ENCODE peak calls at places on chromosomes 5 and 9, in nine cellular contexts. One of them, this sample, is unnamed.

GRCh38 chr9:113591899-113592625 is 128.5 kb downstream of the RGS3 start:
- DNase-seq in CD4-positive, CD25-positive, alpha-beta regulatory T cell: no peak
- DNase-seq in heart left ventricle: no peak
- DNase-seq in right lobe of liver: peak
- DNase-seq in sigmoid colon: peak
- DNase-seq in tibial artery: no peak
- DNase-seq in A549: no peak
- DNase-seq in uterus: no peak
- DNase-seq in OCI-LY7: no peak
- DNase-seq in this sample: no peak

GRCh38 chr5:115098041-115098702 is 71.5 kb downstream of the TRIM36 start:
- DNase-seq in A549: peak
- DNase-seq in sigmoid colon: no peak
- DNase-seq in OCI-LY7: peak
- DNase-seq in heart left ventricle: no peak
- DNase-seq in right lobe of liver: no peak
- DNase-seq in tibial artery: no peak
- DNase-seq in uterus: no peak
- DNase-seq in CD4-positive, CD25-positive, alpha-beta regulatory T cell: peak
- DNase-seq in this sample: no peak

GRCh38 chr9:135330307-135330631 is 149.3 kb upstream of the PPP1R26 start:
- DNase-seq in A549: no peak
- DNase-seq in uterus: peak
- DNase-seq in heart left ventricle: no peak
- DNase-seq in tibial artery: no peak
- DNase-seq in CD4-positive, CD25-positive, alpha-beta regulatory T cell: no peak
- DNase-seq in sigmoid colon: no peak
- DNase-seq in right lobe of liver: no peak
- DNase-seq in OCI-LY7: no peak
- DNase-seq in this sample: no peak

GRCh38 chr9:137194388-137194787 is 5.9 kb downstream of the SSNA1 start:
- DNase-seq in uterus: no peak
- DNase-seq in sigmoid colon: no peak
- DNase-seq in heart left ventricle: peak
- DNase-seq in right lobe of liver: peak
- DNase-seq in OCI-LY7: no peak
- DNase-seq in A549: no peak
- DNase-seq in tibial artery: no peak
- DNase-seq in CD4-positive, CD25-positive, alpha-beta regulatory T cell: no peak
- DNase-seq in this sample: no peak

GRCh38 chr9:686381-686813 is 155.1 kb upstream of the DMRT1 start:
- DNase-seq in OCI-LY7: no peak
- DNase-seq in A549: no peak
- DNase-seq in heart left ventricle: no peak
- DNase-seq in CD4-positive, CD25-positive, alpha-beta regulatory T cell: no peak
- DNase-seq in uterus: no peak
- DNase-seq in tibial artery: peak
- DNase-seq in right lobe of liver: peak
- DNase-seq in sigmoid colon: no peak
- DNase-seq in this sample: no peak

GRCh38 chr5:74464512-74465209 is 175.9 kb downstream of the ENC1 start:
- DNase-seq in A549: no peak
- DNase-seq in sigmoid colon: no peak
- DNase-seq in CD4-positive, CD25-positive, alpha-beta regulatory T cell: no peak
- DNase-seq in right lobe of liver: no peak
- DNase-seq in OCI-LY7: peak
- DNase-seq in uterus: no peak
- DNase-seq in tibial artery: no peak
- DNase-seq in heart left ventricle: no peak
- DNase-seq in this sample: no peak

GRCh38 chr9:116260531-116260930 is 106.9 kb downstream of the PAPPA start:
- DNase-seq in right lobe of liver: no peak
- DNase-seq in uterus: no peak
- DNase-seq in A549: no peak
- DNase-seq in CD4-positive, CD25-positive, alpha-beta regulatory T cell: no peak
- DNase-seq in heart left ventricle: no peak
- DNase-seq in sigmoid colon: no peak
- DNase-seq in tibial artery: no peak
- DNase-seq in OCI-LY7: no peak
- DNase-seq in this sample: no peak

GRCh38 chr5:146515473-146516150 is 378 bp downstream of the GPR151 start:
- DNase-seq in right lobe of liver: no peak
- DNase-seq in heart left ventricle: no peak
- DNase-seq in tibial artery: no peak
- DNase-seq in A549: no peak
- DNase-seq in OCI-LY7: no peak
- DNase-seq in sigmoid colon: no peak
- DNase-seq in uterus: no peak
- DNase-seq in CD4-positive, CD25-positive, alpha-beta regulatory T cell: no peak
- DNase-seq in this sample: no peak

GRCh38 chr9:134781895-134782294 is 98.7 kb upstream of the FCN2 start:
- DNase-seq in OCI-LY7: peak
- DNase-seq in heart left ventricle: no peak
- DNase-seq in right lobe of liver: no peak
- DNase-seq in A549: no peak
- DNase-seq in CD4-positive, CD25-positive, alpha-beta regulatory T cell: no peak
- DNase-seq in uterus: no peak
- DNase-seq in sigmoid colon: no peak
- DNase-seq in tibial artery: no peak
- DNase-seq in this sample: no peak

GRCh38 chr5:168328804-168329203 is 37.4 kb downstream of the WWC1 start:
- DNase-seq in uterus: no peak
- DNase-seq in CD4-positive, CD25-positive, alpha-beta regulatory T cell: no peak
- DNase-seq in OCI-LY7: peak
- DNase-seq in tibial artery: no peak
- DNase-seq in heart left ventricle: no peak
- DNase-seq in right lobe of liver: no peak
- DNase-seq in A549: peak
- DNase-seq in sigmoid colon: no peak
- DNase-seq in this sample: no peak

GRCh38 chr5:138725885-138726457 is 27.3 kb upstream of the CTNNA1 start:
- DNase-seq in heart left ventricle: no peak
- DNase-seq in CD4-positive, CD25-positive, alpha-beta regulatory T cell: no peak
- DNase-seq in A549: no peak
- DNase-seq in uterus: peak
- DNase-seq in OCI-LY7: no peak
- DNase-seq in tibial artery: no peak
- DNase-seq in right lobe of liver: peak
- DNase-seq in sigmoid colon: peak
- DNase-seq in this sample: no peak

GRCh38 chr5:98031926-98032325 is 741.5 kb upstream of the RGMB start:
- DNase-seq in tibial artery: no peak
- DNase-seq in sigmoid colon: no peak
- DNase-seq in CD4-positive, CD25-positive, alpha-beta regulatory T cell: no peak
- DNase-seq in OCI-LY7: no peak
- DNase-seq in A549: no peak
- DNase-seq in uterus: no peak
- DNase-seq in right lobe of liver: no peak
- DNase-seq in heart left ventricle: no peak
- DNase-seq in this sample: no peak

GRCh38 chr5:134100283-134101011 is 14.0 kb upstream of the TCF7 start:
- DNase-seq in tibial artery: no peak
- DNase-seq in sigmoid colon: no peak
- DNase-seq in A549: no peak
- DNase-seq in uterus: no peak
- DNase-seq in right lobe of liver: no peak
- DNase-seq in OCI-LY7: peak
- DNase-seq in CD4-positive, CD25-positive, alpha-beta regulatory T cell: peak
- DNase-seq in heart left ventricle: no peak
- DNase-seq in this sample: peak

GRCh38 chr9:72309366-72310133 is 55.5 kb downstream of the ZFAND5 start:
- DNase-seq in right lobe of liver: no peak
- DNase-seq in OCI-LY7: no peak
- DNase-seq in A549: no peak
- DNase-seq in heart left ventricle: no peak
- DNase-seq in uterus: no peak
- DNase-seq in sigmoid colon: no peak
- DNase-seq in CD4-positive, CD25-positive, alpha-beta regulatory T cell: no peak
- DNase-seq in tibial artery: no peak
- DNase-seq in this sample: no peak

GRCh38 chr9:72312563-72312962 is 52.4 kb downstream of the ZFAND5 start:
- DNase-seq in uterus: no peak
- DNase-seq in OCI-LY7: no peak
- DNase-seq in CD4-positive, CD25-positive, alpha-beta regulatory T cell: no peak
- DNase-seq in heart left ventricle: no peak
- DNase-seq in right lobe of liver: no peak
- DNase-seq in tibial artery: no peak
- DNase-seq in sigmoid colon: no peak
- DNase-seq in A549: no peak
- DNase-seq in this sample: no peak

GRCh38 chr9:72305102-72305546 is 59.9 kb downstream of the ZFAND5 start:
- DNase-seq in CD4-positive, CD25-positive, alpha-beta regulatory T cell: no peak
- DNase-seq in tibial artery: peak
- DNase-seq in sigmoid colon: peak
- DNase-seq in uterus: peak
- DNase-seq in A549: peak
- DNase-seq in right lobe of liver: peak
- DNase-seq in heart left ventricle: peak
- DNase-seq in OCI-LY7: no peak
- DNase-seq in this sample: no peak

GRCh38 chr9:72304538-72304937 is 60.5 kb downstream of the ZFAND5 start:
- DNase-seq in A549: no peak
- DNase-seq in sigmoid colon: no peak
- DNase-seq in uterus: no peak
- DNase-seq in CD4-positive, CD25-positive, alpha-beta regulatory T cell: no peak
- DNase-seq in tibial artery: no peak
- DNase-seq in OCI-LY7: no peak
- DNase-seq in heart left ventricle: no peak
- DNase-seq in right lobe of liver: no peak
- DNase-seq in this sample: no peak

DNA sequence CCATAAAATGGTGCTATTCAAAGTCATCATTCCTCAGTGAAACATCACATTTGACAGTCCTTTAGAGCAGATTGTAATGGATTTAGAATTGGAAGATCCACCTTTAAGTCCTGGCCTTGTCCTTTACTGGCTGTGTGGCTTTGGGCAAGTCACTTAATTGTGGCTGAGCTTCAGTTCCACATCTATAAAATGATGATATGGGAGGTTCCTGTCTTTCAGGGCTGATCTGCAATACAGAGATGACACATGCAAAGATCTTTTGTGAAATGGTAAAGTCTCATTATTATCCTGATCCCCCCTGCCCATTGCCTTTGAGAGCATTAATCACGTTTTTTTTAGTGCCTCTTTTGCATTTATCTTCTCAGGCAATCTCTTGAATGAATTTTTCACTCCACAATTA is 58.2 kb downstream of the ZFAND5 start:
- DNase-seq in uterus: no peak
- DNase-seq in OCI-LY7: no peak
- DNase-seq in tibial artery: no peak
- DNase-seq in right lobe of liver: no peak
- DNase-seq in heart left ventricle: no peak
- DNase-seq in A549: no peak
- DNase-seq in CD4-positive, CD25-positive, alpha-beta regulatory T cell: no peak
- DNase-seq in sigmoid colon: no peak
- DNase-seq in this sample: no peak
- H3K4me3 ChIP-seq in uterus: no peak
- H3K4me3 ChIP-seq in OCI-LY7: no peak
- H3K4me3 ChIP-seq in tibial artery: no peak
- H3K4me3 ChIP-seq in right lobe of liver: no peak
- H3K4me3 ChIP-seq in heart left ventricle: no peak
- H3K4me3 ChIP-seq in A549: no peak
- H3K4me3 ChIP-seq in CD4-positive, CD25-positive, alpha-beta regulatory T cell: no peak
- H3K4me3 ChIP-seq in sigmoid colon: no peak
- H3K4me3 ChIP-seq in this sample: no peak

DNA sequence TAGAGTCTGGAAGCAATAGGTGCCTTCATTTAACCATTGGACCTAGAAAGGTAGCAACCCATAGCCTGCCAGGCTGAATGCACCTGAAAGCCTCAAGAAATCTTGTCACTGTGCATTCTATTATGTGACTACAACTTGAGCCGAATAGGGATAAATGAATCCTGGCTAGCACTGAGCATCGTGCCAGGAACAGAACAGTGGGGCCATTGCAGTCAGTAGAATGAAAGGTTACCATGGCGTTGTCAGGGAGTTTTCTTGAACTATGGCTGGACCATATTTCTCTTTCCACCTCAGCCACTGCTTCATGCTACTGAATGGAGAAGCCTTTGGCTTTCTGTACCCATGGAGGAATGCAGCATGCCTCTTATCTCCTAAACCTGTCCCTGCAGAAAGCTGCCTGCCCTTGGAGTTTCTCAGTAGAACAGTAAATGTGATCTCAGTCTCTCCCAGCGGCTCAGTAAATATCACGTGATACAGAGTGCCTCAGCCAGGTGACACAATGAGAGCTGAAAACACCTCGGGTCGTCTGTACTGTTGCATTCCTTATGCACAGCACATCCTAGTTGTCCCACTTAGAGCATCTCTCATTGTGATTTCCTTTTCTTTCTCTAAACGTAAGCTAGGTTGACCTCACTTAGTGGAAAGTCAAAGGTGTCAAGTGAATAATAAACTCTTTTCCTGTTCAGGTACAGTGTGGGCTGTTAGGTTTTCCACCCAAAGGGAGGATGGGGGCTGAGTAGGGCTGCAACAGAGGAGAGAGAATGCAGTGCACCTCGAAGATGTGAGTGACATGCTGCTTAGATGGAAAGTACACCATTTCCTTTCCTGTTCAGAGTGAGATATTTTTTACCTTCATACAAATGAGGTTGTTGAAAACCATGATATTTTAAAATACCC is 115.3 kb downstream of the MACIR start:
- DNase-seq in uterus: no peak
- DNase-seq in tibial artery: no peak
- DNase-seq in sigmoid colon: no peak
- DNase-seq in heart left ventricle: no peak
- DNase-seq in A549: no peak
- DNase-seq in OCI-LY7: no peak
- DNase-seq in CD4-positive, CD25-positive, alpha-beta regulatory T cell: no peak
- DNase-seq in right lobe of liver: no peak
- DNase-seq in this sample: no peak
- H3K27ac ChIP-seq in uterus: no peak
- H3K27ac ChIP-seq in tibial artery: no peak
- H3K27ac ChIP-seq in sigmoid colon: no peak
- H3K27ac ChIP-seq in heart left ventricle: no peak
- H3K27ac ChIP-seq in A549: no peak
- H3K27ac ChIP-seq in OCI-LY7: no peak
- H3K27ac ChIP-seq in CD4-positive, CD25-positive, alpha-beta regulatory T cell: no peak
- H3K27ac ChIP-seq in right lobe of liver: no peak
- H3K27ac ChIP-seq in this sample: no peak

DNA sequence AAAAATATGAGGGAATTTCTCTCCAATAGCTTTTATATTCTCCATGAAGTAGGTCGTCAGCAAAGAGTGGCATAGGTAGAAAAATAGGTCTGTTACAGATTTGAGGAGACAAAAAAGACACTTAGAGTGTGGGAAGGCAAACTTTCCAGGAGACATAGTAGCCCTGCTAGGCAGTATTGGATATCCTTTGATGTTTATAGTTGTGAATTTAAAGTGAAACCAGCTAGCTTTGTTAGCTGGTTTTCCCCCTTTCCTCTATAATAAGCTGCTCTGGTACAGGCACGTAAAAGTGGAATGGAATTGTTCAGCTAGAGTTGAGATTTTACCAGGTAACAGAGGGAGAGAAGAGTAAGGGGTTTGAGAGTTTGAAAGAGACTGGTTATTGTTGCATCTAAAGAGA is 17.1 kb upstream of the APC start:
- DNase-seq in A549: no peak
- DNase-seq in right lobe of liver: no peak
- DNase-seq in heart left ventricle: no peak
- DNase-seq in uterus: no peak
- DNase-seq in OCI-LY7: no peak
- DNase-seq in sigmoid colon: no peak
- DNase-seq in tibial artery: no peak
- DNase-seq in CD4-positive, CD25-positive, alpha-beta regulatory T cell: no peak
- DNase-seq in this sample: no peak
- H3K4me3 ChIP-seq in A549: no peak
- H3K4me3 ChIP-seq in right lobe of liver: no peak
- H3K4me3 ChIP-seq in heart left ventricle: no peak
- H3K4me3 ChIP-seq in uterus: no peak
- H3K4me3 ChIP-seq in OCI-LY7: no peak
- H3K4me3 ChIP-seq in sigmoid colon: no peak
- H3K4me3 ChIP-seq in tibial artery: no peak
- H3K4me3 ChIP-seq in CD4-positive, CD25-positive, alpha-beta regulatory T cell: no peak
- H3K4me3 ChIP-seq in this sample: no peak

GRCh38 chr5:68419637-68420452 is 204.3 kb downstream of the PIK3R1 start:
- DNase-seq in right lobe of liver: no peak
- DNase-seq in OCI-LY7: no peak
- DNase-seq in tibial artery: peak
- DNase-seq in uterus: peak
- DNase-seq in heart left ventricle: no peak
- DNase-seq in CD4-positive, CD25-positive, alpha-beta regulatory T cell: no peak
- DNase-seq in A549: no peak
- DNase-seq in sigmoid colon: no peak
- DNase-seq in this sample: no peak
- H3K27ac ChIP-seq in right lobe of liver: no peak
- H3K27ac ChIP-seq in OCI-LY7: no peak
- H3K27ac ChIP-seq in tibial artery: peak
- H3K27ac ChIP-seq in uterus: peak
- H3K27ac ChIP-seq in heart left ventricle: no peak
- H3K27ac ChIP-seq in CD4-positive, CD25-positive, alpha-beta regulatory T cell: no peak
- H3K27ac ChIP-seq in A549: peak
- H3K27ac ChIP-seq in sigmoid colon: peak
- H3K27ac ChIP-seq in this sample: peak